ENCODE peak calls at places on chromosomes 7 and 10, in seven cellular contexts. K, S, Y, R, X, C and Q are unnamed samples.

GRCh38 chr10:114684822-114685209 is 26.7 kb upstream of the ABLIM1 start:
- DNase-seq in K (peak; percentile 60), S (peak; percentile 55), Y (no peak), R (no peak), X (no peak), C (no peak), Q (no peak)

GRCh38 chr10:124557648-124558338 is 96.2 kb downstream of the LHPP start:
- DNase-seq in K (no peak), S (no peak), Y (peak; percentile 57), R (peak; percentile 46), X (no peak), C (peak; percentile 47), Q (no peak)

GRCh38 chr7:66167773-66168367 is 37.3 kb upstream of the TPST1 start:
- DNase-seq in K (no peak), S (no peak), Y (no peak), R (no peak), X (no peak), C (no peak), Q (no peak)

GRCh38 chr7:45601816-45602540 is 27.8 kb downstream of the ADCY1 start:
- DNase-seq in K (no peak), S (no peak), Y (peak; percentile 45), R (no peak), X (peak; percentile 28), C (no peak), Q (peak; percentile 3)

GRCh38 chr7:143492043-143492471 is 14.4 kb downstream of the TAS2R41 start:
- DNase-seq in K (no peak), S (no peak), Y (no peak), R (no peak), X (no peak), C (no peak), Q (no peak)

GRCh38 chr7:46080595-46081159 is 159.6 kb upstream of the IGFBP3 start:
- DNase-seq in K (no peak), S (no peak), Y (no peak), R (no peak), X (no peak), C (no peak), Q (no peak)

GRCh38 chr7:151251926-151252835 is 3.7 kb upstream of the SMARCD3 start:
- DNase-seq in K (peak; percentile 84), S (no peak), Y (no peak), R (peak; percentile 74), X (peak; percentile 85), C (peak; percentile 78), Q (peak; percentile 94)

GRCh38 chr10:49058341-49059255 is 56.7 kb downstream of the VSTM4 start:
- DNase-seq in K (no peak), S (no peak), Y (no peak), R (no peak), X (peak; percentile 75), C (peak; percentile 61), Q (no peak)

GRCh38 chr10:47159361-47160228 is 140.4 kb upstream of the GDF10 start:
- DNase-seq in K (no peak), S (no peak), Y (peak; percentile 50), R (no peak), X (no peak), C (peak; percentile 52), Q (no peak)

GRCh38 chr10:5614081-5614721 is 52.2 kb downstream of the ASB13 start:
- DNase-seq in K (no peak), S (no peak), Y (no peak), R (no peak), X (no peak), C (no peak), Q (no peak)

GRCh38 chr7:41319601-41320000 is 383.3 kb downstream of the INHBA start:
- DNase-seq in K (no peak), S (no peak), Y (no peak), R (no peak), X (no peak), C (no peak), Q (no peak)

GRCh38 chr7:44388089-44388970 is 62.9 kb upstream of the CAMK2B start:
- DNase-seq in K (no peak), S (no peak), Y (no peak), R (peak; percentile 3), X (no peak), C (no peak), Q (no peak)

GRCh38 chr10:34526186-34526585 is 288.9 kb downstream of the PARD3 start:
- DNase-seq in K (no peak), S (no peak), Y (no peak), R (no peak), X (no peak), C (no peak), Q (no peak)

GRCh38 chr7:80719261-80719660 is 80.8 kb downstream of the CD36 start:
- DNase-seq in K (no peak), S (no peak), Y (no peak), R (no peak), X (no peak), C (no peak), Q (no peak)

GRCh38 chr7:31741852-31742251 is 54.8 kb downstream of the PPP1R17 start:
- DNase-seq in K (no peak), S (no peak), Y (no peak), R (no peak), X (no peak), C (no peak), Q (no peak)

GRCh38 chr10:49783645-49784044 is 21.5 kb upstream of the OGDHL start:
- DNase-seq in K (no peak), S (no peak), Y (no peak), R (no peak), X (no peak), C (no peak), Q (no peak)

GRCh38 chr10:12564173-12564572 is 214.8 kb downstream of the CAMK1D start:
- DNase-seq in K (no peak), S (no peak), Y (no peak), R (no peak), X (no peak), C (no peak), Q (no peak)

GRCh38 chr10:92505044-92505443 is 68.8 kb downstream of the IDE start:
- DNase-seq in K (no peak), S (no peak), Y (no peak), R (no peak), X (no peak), C (no peak), Q (no peak)

GRCh38 chr7:88888684-88889083 is 93.1 kb upstream of the TEX47 start:
- DNase-seq in K (no peak), S (no peak), Y (no peak), R (no peak), X (no peak), C (no peak), Q (no peak)

GRCh38 chr10:132410779-132411532 is 14.0 kb downstream of the PWWP2B start:
- DNase-seq in K (no peak), S (no peak), Y (peak; percentile 67), R (no peak), X (no peak), C (no peak), Q (no peak)
- TF ChIP-seq POLR2A in K (no peak), S (no peak), Y (no peak), R (no peak), X (no peak), C (no peak), Q (no peak)

DNA sequence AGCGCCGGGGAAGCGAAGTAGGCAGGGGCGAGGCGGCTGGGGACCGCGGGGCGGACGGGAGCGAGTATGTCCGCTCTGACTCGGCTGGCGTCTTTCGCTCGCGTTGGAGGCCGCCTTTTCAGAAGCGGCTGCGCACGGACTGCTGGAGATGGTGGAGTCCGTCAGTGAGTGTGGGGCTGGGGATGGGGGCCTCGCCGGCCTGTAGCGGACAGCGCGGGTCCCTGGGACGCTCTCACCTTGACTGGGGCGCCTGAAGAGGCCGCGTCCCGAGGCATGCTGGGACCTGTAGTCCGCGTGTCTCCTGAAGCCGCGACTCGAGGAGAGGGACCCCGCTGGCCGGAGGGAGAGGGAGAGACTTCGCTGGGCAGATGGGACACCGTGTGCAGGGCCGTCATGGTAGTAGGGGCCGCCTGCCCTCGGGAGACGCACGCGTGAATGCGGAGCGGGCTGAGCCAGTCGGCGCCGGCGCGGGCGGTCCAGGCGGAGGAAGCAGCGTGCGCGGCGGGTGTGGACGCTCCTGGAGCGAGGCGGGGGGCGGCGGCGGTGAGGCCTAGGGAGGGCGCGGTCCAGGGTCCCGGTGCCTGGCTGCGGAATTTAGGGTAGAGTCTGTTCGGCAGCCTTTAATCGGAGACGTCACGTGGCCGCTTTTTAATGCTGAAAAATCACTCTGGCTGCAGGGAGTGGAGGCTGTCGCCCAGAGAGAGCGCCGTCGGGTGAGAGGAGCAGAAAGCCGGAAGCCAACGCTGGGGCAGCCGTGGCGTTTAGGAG is at the start of gene NDUFB2:
- DNase-seq in K (peak; percentile 84), S (peak; percentile 90), Y (peak; percentile 99), R (peak; percentile 91), X (peak; percentile 86), C (no peak), Q (peak; percentile 86)
- TF ChIP-seq POLR2A in K (peak; percentile 81), S (peak; percentile 89), Y (no peak), R (peak; percentile 6), X (peak; percentile 89), C (peak; percentile 94), Q (peak; percentile 83)

DNA sequence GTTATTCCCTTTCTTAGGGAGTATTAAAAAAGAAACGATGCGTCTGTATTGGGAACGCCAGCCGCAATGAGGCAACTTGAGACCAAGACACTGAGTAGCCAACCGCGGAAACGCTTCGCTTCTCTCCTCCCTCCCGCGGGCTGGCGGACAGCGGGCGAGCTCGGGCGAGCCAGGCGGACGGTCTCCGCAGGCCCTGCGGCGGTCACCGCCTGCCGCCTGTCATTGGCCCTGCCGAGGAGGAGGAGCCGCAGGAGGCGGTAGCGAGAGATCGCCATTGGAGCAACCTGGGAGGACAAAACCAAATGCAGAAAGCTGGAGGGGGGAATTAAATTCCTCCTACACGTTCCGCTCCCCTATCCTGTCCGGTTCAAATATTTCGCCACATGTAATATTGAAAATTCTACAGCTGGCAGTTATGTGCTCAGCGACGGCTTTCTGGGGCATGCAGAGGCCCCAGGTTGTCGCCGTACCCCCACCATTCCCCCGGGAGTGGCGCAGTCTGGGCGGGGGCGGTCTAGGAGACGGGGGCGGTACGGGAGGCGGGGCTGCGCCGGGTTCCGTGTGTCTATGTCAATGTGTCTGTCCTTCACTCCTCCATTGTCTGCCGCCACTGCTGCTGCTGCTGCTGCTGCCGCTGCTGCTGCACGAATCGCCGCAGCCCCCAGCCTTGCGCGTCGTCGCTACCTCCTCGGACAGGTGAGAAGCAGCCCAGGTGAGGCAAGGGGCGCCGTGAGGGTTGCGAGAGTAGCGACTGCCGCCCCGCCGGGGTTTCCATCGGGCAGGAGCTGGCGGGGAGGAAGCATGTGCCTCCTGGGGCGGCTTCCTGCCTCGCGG is at the start of the genes ANKMY2 and BZW2:
- DNase-seq in K (peak; percentile 94), S (peak; percentile 97), Y (peak; percentile 99), R (peak; percentile 96), X (peak; percentile 98), C (peak; percentile 94), Q (peak; percentile 97)
- TF ChIP-seq POLR2A in K (peak; percentile 100), S (peak; percentile 92), Y (peak; percentile 72), R (peak; percentile 86), X (peak; percentile 97), C (peak; percentile 90), Q (peak; percentile 94)

DNA sequence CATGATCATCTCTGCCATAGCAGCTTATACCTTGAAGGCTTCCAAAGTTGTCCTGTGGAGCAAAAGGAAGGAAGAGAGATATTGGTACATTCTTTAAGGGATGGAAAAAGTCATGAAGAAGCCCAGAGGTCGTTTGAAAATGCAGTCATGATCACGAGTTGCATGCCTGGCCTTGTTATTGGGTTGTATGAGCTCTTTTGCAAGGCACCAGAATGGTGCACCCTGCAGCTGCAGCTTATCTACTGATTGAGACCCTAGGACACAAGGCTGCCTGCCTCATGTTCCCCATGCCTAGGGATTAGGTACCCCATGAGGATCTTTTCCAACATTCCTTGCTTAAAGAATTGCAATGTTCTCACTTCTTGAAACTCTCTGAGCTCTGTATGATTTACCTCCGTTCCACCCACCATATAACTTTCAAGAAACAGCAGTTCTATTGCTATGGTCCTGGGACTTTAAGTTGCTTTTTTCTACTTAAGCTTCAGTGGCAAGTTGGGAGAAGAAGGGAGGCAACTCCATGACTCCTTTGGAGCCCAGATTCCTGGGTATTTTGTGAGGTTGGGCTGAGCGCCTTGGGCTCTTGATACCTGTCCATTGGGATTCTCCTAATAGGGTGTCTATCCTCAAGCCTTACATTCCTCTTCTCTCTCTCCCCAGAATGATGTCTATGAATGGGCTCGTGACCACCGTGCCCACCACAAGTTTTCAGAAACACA is 6.9 kb downstream of the SCD start:
- DNase-seq in K (no peak), S (no peak), Y (no peak), R (no peak), X (peak; percentile 27), C (no peak), Q (no peak)
- TF ChIP-seq POLR2A in K (no peak), S (no peak), Y (no peak), R (no peak), X (no peak), C (no peak), Q (no peak)